ENCODE peak calls at places on chromosomes 1 and 21, in eight cellular contexts. D, P, M, A, R, U, G and X are unnamed samples.
A peak's percentile ranks its signal among the peaks of the same experiment; 100 is the strongest.

GRCh38 chr1:3461238-3461933 is 6.9 kb downstream of the ARHGEF16 start:
- DNase-seq in P (no peak), D (no peak), R (no peak), U (no peak), A (peak; percentile 1), M (no peak), G (no peak), X (no peak)

GRCh38 chr21:26719750-26720149 is 125.5 kb downstream of the ADAMTS1 start:
- DNase-seq in R (no peak), D (no peak), P (no peak), A (no peak), U (no peak), M (no peak), G (no peak), X (no peak)

GRCh38 chr1:30778156-30778978 is 20.8 kb upstream of the LAPTM5 start:
- DNase-seq in D (no peak), P (peak; percentile 94), M (no peak), R (no peak), A (peak; percentile 92), G (no peak), U (peak; percentile 70), X (peak; percentile 90)

GRCh38 chr1:225813250-225813964 is 3.5 kb downstream of the EPHX1 start:
- DNase-seq in U (no peak), A (peak; percentile 34), G (no peak), P (no peak), R (no peak), M (no peak), D (no peak), X (peak; percentile 89)

GRCh38 chr1:17119744-17120482 is 662 bp upstream of the PADI2 start:
- DNase-seq in D (no peak), P (no peak), R (no peak), A (peak; percentile 27), M (no peak), U (no peak), G (no peak), X (no peak)

GRCh38 chr1:114209971-114210370 is 56.3 kb upstream of the SYT6 start:
- DNase-seq in G (no peak), R (no peak), U (no peak), A (no peak), D (no peak), M (no peak), P (no peak), X (no peak)

GRCh38 chr1:241356519-241357365 is at the start of gene RGS7:
- DNase-seq in D (no peak), R (peak; percentile 21), M (no peak), P (peak; percentile 66), A (peak; percentile 83), G (peak; percentile 21), U (peak; percentile 64), X (peak; percentile 70)

GRCh38 chr1:232555581-232556189 is 74.2 kb downstream of the SIPA1L2 start:
- DNase-seq in G (no peak), M (no peak), P (no peak), R (no peak), D (no peak), U (no peak), A (no peak), X (no peak)

GRCh38 chr1:97845805-97846204 is 75.0 kb downstream of the DPYD start:
- DNase-seq in D (no peak), G (no peak), P (no peak), R (no peak), A (no peak), M (no peak), U (no peak), X (no peak)

GRCh38 chr1:53440633-53441032 is 18.6 kb upstream of the DMRTB1 start:
- DNase-seq in R (no peak), U (no peak), G (no peak), M (no peak), D (no peak), P (no peak), A (no peak), X (no peak)

GRCh38 chr1:178311164-178311563 is 185.6 kb downstream of the CLEC20A start:
- DNase-seq in U (no peak), R (no peak), A (no peak), G (no peak), M (no peak), P (peak; percentile 9), D (no peak), X (no peak)

GRCh38 chr1:67682659-67683197 is 2.3 kb upstream of the GADD45A start:
- DNase-seq in G (no peak), R (no peak), D (no peak), P (peak; percentile 89), U (no peak), A (no peak), M (no peak), X (no peak)

GRCh38 chr1:13813398-13814012 is 113.5 kb downstream of the PRDM2 start:
- DNase-seq in P (no peak), G (peak; percentile 55), U (no peak), M (no peak), D (peak; percentile 59), A (peak; percentile 15), R (peak; percentile 71), X (peak; percentile 29)

GRCh38 chr1:162859210-162859609 is 1.8 kb downstream of the CCDC190 start:
- DNase-seq in A (no peak), M (no peak), D (no peak), G (no peak), U (no peak), R (no peak), P (peak; percentile 49), X (no peak)

GRCh38 chr1:159222075-159222865 is 17.6 kb downstream of the ACKR1 start:
- DNase-seq in A (no peak), U (no peak), G (no peak), D (no peak), P (no peak), M (no peak), R (no peak), X (no peak)

GRCh38 chr1:10969267-10969970 is 43.0 kb upstream of the TARDBP start:
- DNase-seq in R (no peak), P (no peak), M (no peak), U (no peak), A (no peak), G (no peak), D (no peak), X (no peak)

GRCh38 chr1:232678185-232678886 is 48.4 kb upstream of the SIPA1L2 start:
- DNase-seq in M (no peak), A (no peak), D (no peak), R (no peak), G (no peak), P (peak; percentile 94), U (no peak), X (no peak)

GRCh38 chr1:14685078-14685477 is 86.6 kb downstream of the KAZN start:
- DNase-seq in R (no peak), U (no peak), D (no peak), P (no peak), M (no peak), A (no peak), G (no peak), X (no peak)

GRCh38 chr1:19062258-19063029 is 106.0 kb upstream of the IFFO2 start:
- DNase-seq in D (no peak), P (no peak), U (no peak), R (no peak), G (no peak), M (no peak), A (no peak), X (no peak)

GRCh38 chr1:205285391-205286101 is 36.0 kb downstream of the NUAK2 start:
- DNase-seq in D (peak; percentile 72), M (no peak), G (peak; percentile 75), R (peak; percentile 60), P (peak; percentile 81), U (no peak), A (no peak), X (no peak)

GRCh38 chr1:8218351-8219092 is 99.4 kb upstream of the SLC45A1 start:
- DNase-seq in A (no peak), U (no peak), R (no peak), M (no peak), D (no peak), P (peak; percentile 85), G (no peak), X (no peak)

GRCh38 chr1:154529308-154529707 is 27.1 kb upstream of the SHE start:
- DNase-seq in D (no peak), P (no peak), M (no peak), R (no peak), U (no peak), G (no peak), A (no peak), X (no peak)

GRCh38 chr1:23908453-23909341 is 4.5 kb downstream of the CNR2 start:
- DNase-seq in M (no peak), P (no peak), A (no peak), R (no peak), U (no peak), G (peak; percentile 77), D (peak; percentile 15), X (no peak)

GRCh38 chr1:41846595-41846994 is 72.1 kb downstream of the HIVEP3 start:
- DNase-seq in G (no peak), U (no peak), P (peak; percentile 75), M (no peak), R (no peak), D (no peak), A (no peak), X (no peak)

GRCh38 chr1:162878000-162878596 is 17.1 kb upstream of the CCDC190 start:
- DNase-seq in D (peak; percentile 36), M (no peak), G (peak; percentile 37), P (peak; percentile 82), A (peak; percentile 84), R (peak; percentile 47), U (peak; percentile 19), X (peak; percentile 83)

GRCh38 chr1:20935717-20936116 is 148.6 kb upstream of the HP1BP3 start:
- DNase-seq in M (no peak), P (no peak), R (no peak), G (no peak), D (no peak), U (no peak), A (no peak), X (no peak)

GRCh38 chr21:32515869-32516268 is 69.5 kb downstream of the TCP10L start:
- DNase-seq in A (no peak), G (no peak), D (no peak), R (no peak), M (no peak), P (peak; percentile 39), U (no peak), X (no peak)

GRCh38 chr1:43338001-43338400 is 383 bp downstream of the MPL start:
- DNase-seq in G (no peak), P (no peak), U (no peak), M (no peak), A (no peak), R (no peak), D (no peak), X (no peak)

GRCh38 chr1:208919371-208919770 is 664.1 kb upstream of the CAMK1G start:
- DNase-seq in P (peak; percentile 77), M (no peak), D (no peak), U (no peak), R (no peak), G (no peak), A (no peak), X (no peak)

GRCh38 chr1:206083750-206084149 is 30.8 kb downstream of the RHEX start:
- DNase-seq in D (no peak), P (no peak), M (no peak), G (no peak), U (no peak), R (no peak), A (no peak), X (no peak)

GRCh38 chr1:67853704-67854103 is 20.4 kb upstream of the GNG12 start:
- DNase-seq in D (peak; percentile 15), G (no peak), R (peak; percentile 20), M (no peak), P (peak; percentile 78), U (no peak), A (peak; percentile 64), X (peak; percentile 67)

GRCh38 chr1:30684881-30685795 is 38.2 kb downstream of the MATN1 start:
- DNase-seq in A (no peak), D (no peak), R (no peak), G (no peak), U (no peak), P (no peak), M (no peak), X (peak; percentile 23)

GRCh38 chr1:37890378-37891014 is 31.1 kb upstream of the MTF1 start:
- DNase-seq in M (no peak), A (no peak), D (peak; percentile 22), U (peak; percentile 11), P (peak; percentile 57), R (no peak), G (peak; percentile 33), X (no peak)

GRCh38 chr1:41322835-41323234 is 38.4 kb upstream of the FOXO6 start:
- DNase-seq in R (peak; percentile 54), U (peak; percentile 57), P (peak; percentile 58), D (no peak), M (no peak), G (no peak), A (peak; percentile 54), X (no peak)